ENCODE peak calls at places on chromosomes 11 and 22, in six cellular contexts. One of them, this sample, is unnamed.

GRCh38 chr11:13278620-13279486 is 1.3 kb downstream of the BMAL1 start:
- DNase-seq in GM23338: peak; percentile 60
- DNase-seq in astrocyte of the cerebellum: no peak
- DNase-seq in IMR-90: no peak
- DNase-seq in CD8-positive, alpha-beta T cell: no peak
- DNase-seq in lower leg skin: no peak
- DNase-seq in this sample: no peak

GRCh38 chr22:44493206-44493605 is 4.8 kb downstream of the RTL6 start:
- DNase-seq in GM23338: no peak
- DNase-seq in astrocyte of the cerebellum: no peak
- DNase-seq in IMR-90: no peak
- DNase-seq in CD8-positive, alpha-beta T cell: no peak
- DNase-seq in lower leg skin: no peak
- DNase-seq in this sample: no peak

GRCh38 chr22:47203554-47203991 is 441.1 kb downstream of the TBC1D22A start:
- DNase-seq in GM23338: no peak
- DNase-seq in astrocyte of the cerebellum: no peak
- DNase-seq in IMR-90: no peak
- DNase-seq in CD8-positive, alpha-beta T cell: no peak
- DNase-seq in lower leg skin: no peak
- DNase-seq in this sample: no peak

GRCh38 chr22:38305481-38306448 is 11.5 kb downstream of the CSNK1E start:
- DNase-seq in GM23338: peak; percentile 84
- DNase-seq in astrocyte of the cerebellum: no peak
- DNase-seq in IMR-90: peak; percentile 54
- DNase-seq in CD8-positive, alpha-beta T cell: no peak
- DNase-seq in lower leg skin: no peak
- DNase-seq in this sample: no peak

GRCh38 chr11:8863838-8864237 is 47.2 kb upstream of the AKIP1 start:
- DNase-seq in GM23338: no peak
- DNase-seq in astrocyte of the cerebellum: no peak
- DNase-seq in IMR-90: peak; percentile 78
- DNase-seq in CD8-positive, alpha-beta T cell: no peak
- DNase-seq in lower leg skin: no peak
- DNase-seq in this sample: no peak

GRCh38 chr11:14687943-14688627 is 44.5 kb downstream of the PDE3B start:
- DNase-seq in GM23338: no peak
- DNase-seq in astrocyte of the cerebellum: no peak
- DNase-seq in IMR-90: no peak
- DNase-seq in CD8-positive, alpha-beta T cell: no peak
- DNase-seq in lower leg skin: no peak
- DNase-seq in this sample: no peak

GRCh38 chr22:49966041-49966715 is 5.6 kb downstream of the PIM3 start:
- DNase-seq in GM23338: no peak
- DNase-seq in astrocyte of the cerebellum: no peak
- DNase-seq in IMR-90: no peak
- DNase-seq in CD8-positive, alpha-beta T cell: no peak
- DNase-seq in lower leg skin: no peak
- DNase-seq in this sample: no peak

GRCh38 chr22:46007848-46008261 is 30.9 kb upstream of the WNT7B start:
- DNase-seq in GM23338: no peak
- DNase-seq in astrocyte of the cerebellum: peak; percentile 80
- DNase-seq in IMR-90: peak; percentile 87
- DNase-seq in CD8-positive, alpha-beta T cell: no peak
- DNase-seq in lower leg skin: peak; percentile 79
- DNase-seq in this sample: peak; percentile 60

GRCh38 chr11:109939176-109939810 is 153.9 kb upstream of the ZC3H12C start:
- DNase-seq in GM23338: peak; percentile 80
- DNase-seq in astrocyte of the cerebellum: peak; percentile 84
- DNase-seq in IMR-90: peak; percentile 84
- DNase-seq in CD8-positive, alpha-beta T cell: no peak
- DNase-seq in lower leg skin: peak; percentile 39
- DNase-seq in this sample: peak; percentile 44

GRCh38 chr11:1073261-1073724 is 1.4 kb upstream of the MUC2 start:
- DNase-seq in GM23338: no peak
- DNase-seq in astrocyte of the cerebellum: no peak
- DNase-seq in IMR-90: peak; percentile 46
- DNase-seq in CD8-positive, alpha-beta T cell: no peak
- DNase-seq in lower leg skin: peak; percentile 42
- DNase-seq in this sample: peak; percentile 4

GRCh38 chr22:17921871-17922821 is 102.2 kb downstream of the MICAL3 start:
- DNase-seq in GM23338: peak; percentile 95
- DNase-seq in astrocyte of the cerebellum: no peak
- DNase-seq in IMR-90: no peak
- DNase-seq in CD8-positive, alpha-beta T cell: no peak
- DNase-seq in lower leg skin: no peak
- DNase-seq in this sample: no peak

GRCh38 chr11:70468256-70469230 is 70.2 kb downstream of the CTTN start:
- DNase-seq in GM23338: peak; percentile 45
- DNase-seq in astrocyte of the cerebellum: no peak
- DNase-seq in IMR-90: no peak
- DNase-seq in CD8-positive, alpha-beta T cell: no peak
- DNase-seq in lower leg skin: no peak
- DNase-seq in this sample: no peak

GRCh38 chr11:9677951-9678350 is 14.1 kb downstream of the SWAP70 start:
- DNase-seq in GM23338: no peak
- DNase-seq in astrocyte of the cerebellum: no peak
- DNase-seq in IMR-90: no peak
- DNase-seq in CD8-positive, alpha-beta T cell: no peak
- DNase-seq in lower leg skin: no peak
- DNase-seq in this sample: no peak

GRCh38 chr11:3022300-3022967 is 30.3 kb upstream of the NAP1L4 start:
- DNase-seq in GM23338: no peak
- DNase-seq in astrocyte of the cerebellum: peak; percentile 26
- DNase-seq in IMR-90: peak; percentile 73
- DNase-seq in CD8-positive, alpha-beta T cell: no peak
- DNase-seq in lower leg skin: no peak
- DNase-seq in this sample: no peak

GRCh38 chr22:35392357-35392756 is 7.6 kb upstream of the MCM5 start:
- DNase-seq in GM23338: no peak
- DNase-seq in astrocyte of the cerebellum: no peak
- DNase-seq in IMR-90: no peak
- DNase-seq in CD8-positive, alpha-beta T cell: no peak
- DNase-seq in lower leg skin: no peak
- DNase-seq in this sample: no peak

DNA sequence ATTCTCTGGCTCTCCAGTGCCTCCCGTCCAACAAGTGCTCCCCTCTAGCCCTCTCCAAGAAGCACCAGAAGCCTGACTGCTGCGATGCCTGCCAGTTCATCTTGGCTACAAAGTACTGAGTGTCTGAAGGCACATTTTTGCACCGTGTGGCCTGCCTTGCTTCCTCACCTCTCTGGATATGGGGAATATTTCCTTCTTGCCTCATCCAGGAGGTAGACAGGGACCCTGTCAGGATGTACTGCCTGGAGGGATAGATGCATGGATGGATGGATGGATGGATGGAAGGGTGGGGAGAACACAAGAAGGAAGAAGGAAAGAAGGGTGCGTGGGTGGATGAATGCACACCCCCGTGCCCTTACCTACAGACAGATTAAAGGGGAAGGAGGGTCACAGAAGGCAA is 27.6 kb downstream of the KCTD17 start:
- DNase-seq in GM23338: no peak
- DNase-seq in astrocyte of the cerebellum: no peak
- DNase-seq in IMR-90: no peak
- DNase-seq in CD8-positive, alpha-beta T cell: no peak
- DNase-seq in lower leg skin: no peak
- DNase-seq in this sample: no peak
- H3K4me3 ChIP-seq in GM23338: no peak overlapping the region
- H3K4me3 ChIP-seq in astrocyte of the cerebellum: no peak overlapping the region
- H3K4me3 ChIP-seq in IMR-90: no peak overlapping the region
- H3K4me3 ChIP-seq in CD8-positive, alpha-beta T cell: no peak overlapping the region
- H3K4me3 ChIP-seq in lower leg skin: no peak overlapping the region
- H3K4me3 ChIP-seq in this sample: no peak overlapping the region

DNA sequence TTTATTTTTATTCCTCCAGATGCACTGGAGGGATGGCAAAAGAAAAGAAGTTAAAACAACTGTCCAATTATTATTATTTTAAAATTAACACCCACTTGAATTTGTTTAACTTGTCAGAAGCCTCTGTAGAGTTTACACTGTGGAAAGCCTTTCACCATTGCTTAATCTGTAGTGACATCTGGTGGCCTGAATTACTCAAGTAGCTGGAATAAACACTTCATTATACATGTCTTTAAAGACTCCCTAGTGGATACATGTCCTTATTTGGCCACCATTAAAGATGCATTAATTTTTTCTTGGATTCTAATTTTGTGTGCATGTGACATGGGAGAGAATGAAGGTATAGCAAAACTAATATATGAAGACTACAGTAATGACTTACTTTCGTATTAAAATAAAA is 1496.5 kb downstream of the FAM181B start:
- DNase-seq in GM23338: peak; percentile 74
- DNase-seq in astrocyte of the cerebellum: peak; percentile 49
- DNase-seq in IMR-90: peak; percentile 4
- DNase-seq in CD8-positive, alpha-beta T cell: no peak
- DNase-seq in lower leg skin: no peak
- DNase-seq in this sample: no peak
- TF ChIP-seq CTCF in GM23338: peak; percentile 86
- TF ChIP-seq CTCF in astrocyte of the cerebellum: peak; percentile 33
- TF ChIP-seq CTCF in IMR-90: peak; percentile 29
- TF ChIP-seq CTCF in CD8-positive, alpha-beta T cell: no peak
- TF ChIP-seq CTCF in lower leg skin: no peak
- TF ChIP-seq CTCF in this sample: no peak

DNA sequence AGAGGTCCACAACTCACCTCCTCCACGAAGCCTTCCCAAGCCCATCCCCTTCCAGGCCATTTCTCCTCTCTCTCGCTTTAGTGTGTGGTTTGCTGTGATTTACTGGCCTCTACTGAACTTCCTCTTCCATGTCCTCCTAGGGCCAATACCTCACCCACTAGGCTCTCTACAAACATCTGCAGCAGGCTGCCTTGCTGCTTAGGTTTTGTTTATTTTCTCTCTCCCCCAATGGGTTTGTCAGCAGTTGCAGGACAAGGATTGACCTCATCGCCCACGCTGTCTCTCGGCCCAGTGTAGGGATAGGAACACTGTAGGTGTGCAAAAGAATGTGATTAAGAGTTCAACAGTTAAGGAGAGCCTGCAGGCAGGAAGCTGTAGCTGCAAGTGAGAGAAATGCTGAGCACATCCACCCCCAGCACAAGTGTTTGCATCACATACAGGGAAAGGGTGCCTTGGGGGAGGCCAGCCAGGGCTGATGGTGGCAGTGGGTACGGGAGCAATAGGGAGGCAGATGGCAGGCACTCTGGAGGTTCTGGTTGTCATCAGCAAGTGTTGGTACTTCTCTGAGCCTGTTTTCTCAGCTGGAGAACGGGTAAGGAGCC is 1.4 kb downstream of the PC start:
- DNase-seq in GM23338: peak; percentile 52
- DNase-seq in astrocyte of the cerebellum: no peak
- DNase-seq in IMR-90: peak; percentile 97
- DNase-seq in CD8-positive, alpha-beta T cell: no peak
- DNase-seq in lower leg skin: no peak
- DNase-seq in this sample: peak; percentile 68
- H3K4me3 ChIP-seq in GM23338: peak overlapping the region; percentile 75
- H3K4me3 ChIP-seq in astrocyte of the cerebellum: peak overlapping the region; percentile 64
- H3K4me3 ChIP-seq in IMR-90: no peak overlapping the region
- H3K4me3 ChIP-seq in CD8-positive, alpha-beta T cell: no peak overlapping the region
- H3K4me3 ChIP-seq in lower leg skin: no peak overlapping the region
- H3K4me3 ChIP-seq in this sample: no peak overlapping the region

DNA sequence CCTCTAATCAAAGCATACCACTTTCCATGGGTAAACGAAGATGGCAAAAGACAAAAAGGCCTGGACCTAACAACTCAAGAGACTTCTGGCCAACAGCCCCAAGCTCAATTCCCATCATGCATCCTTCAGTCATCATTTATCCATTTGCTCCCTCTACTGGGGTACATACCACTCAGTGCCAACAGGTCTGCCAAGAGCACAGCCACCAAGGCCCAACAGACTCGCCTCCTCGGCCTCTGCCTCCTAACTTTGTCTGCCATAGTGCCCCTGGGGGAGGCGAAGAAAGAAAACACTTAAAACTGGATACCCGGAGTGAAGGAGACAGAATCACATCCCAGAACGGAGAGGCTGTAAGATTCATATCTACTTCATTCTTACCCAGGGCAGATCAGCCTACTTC is 1.1 kb downstream of the HYOU1 start:
- DNase-seq in GM23338: peak; percentile 22
- DNase-seq in astrocyte of the cerebellum: no peak
- DNase-seq in IMR-90: peak; percentile 37
- DNase-seq in CD8-positive, alpha-beta T cell: no peak
- DNase-seq in lower leg skin: no peak
- DNase-seq in this sample: no peak
- TF ChIP-seq CTCF in GM23338: no peak
- TF ChIP-seq CTCF in astrocyte of the cerebellum: no peak
- TF ChIP-seq CTCF in IMR-90: peak; percentile 17
- TF ChIP-seq CTCF in CD8-positive, alpha-beta T cell: no peak
- TF ChIP-seq CTCF in lower leg skin: no peak
- TF ChIP-seq CTCF in this sample: peak; percentile 29

GRCh38 chr22:29314537-29315285 is 786 bp downstream of the RASL10A start:
- DNase-seq in GM23338: peak; percentile 64
- DNase-seq in astrocyte of the cerebellum: no peak
- DNase-seq in IMR-90: no peak
- DNase-seq in CD8-positive, alpha-beta T cell: no peak
- DNase-seq in lower leg skin: no peak
- DNase-seq in this sample: no peak

GRCh38 chr22:29313126-29314071 is 2.1 kb downstream of the RASL10A start:
- DNase-seq in GM23338: peak; percentile 89
- DNase-seq in astrocyte of the cerebellum: no peak
- DNase-seq in IMR-90: no peak
- DNase-seq in CD8-positive, alpha-beta T cell: no peak
- DNase-seq in lower leg skin: no peak
- DNase-seq in this sample: no peak

GRCh38 chr22:29314074-29314473 is 1.4 kb downstream of the RASL10A start:
- DNase-seq in GM23338: no peak
- DNase-seq in astrocyte of the cerebellum: no peak
- DNase-seq in IMR-90: no peak
- DNase-seq in CD8-positive, alpha-beta T cell: no peak
- DNase-seq in lower leg skin: no peak
- DNase-seq in this sample: no peak

GRCh38 chr22:29316429-29316828 is 932 bp upstream of the RASL10A start:
- DNase-seq in GM23338: peak; percentile 30
- DNase-seq in astrocyte of the cerebellum: no peak
- DNase-seq in IMR-90: no peak
- DNase-seq in CD8-positive, alpha-beta T cell: no peak
- DNase-seq in lower leg skin: no peak
- DNase-seq in this sample: no peak

GRCh38 chr22:29315286-29316195 is at the start of gene RASL10A:
- DNase-seq in GM23338: peak; percentile 64
- DNase-seq in astrocyte of the cerebellum: no peak
- DNase-seq in IMR-90: no peak
- DNase-seq in CD8-positive, alpha-beta T cell: no peak
- DNase-seq in lower leg skin: no peak
- DNase-seq in this sample: no peak
- H3K4me3 ChIP-seq in GM23338: peak within 1 kb of the TSS; percentile 61
- H3K4me3 ChIP-seq in astrocyte of the cerebellum: peak within 1 kb of the TSS; percentile 5
- H3K4me3 ChIP-seq in IMR-90: peak within 1 kb of the TSS; percentile 12
- H3K4me3 ChIP-seq in CD8-positive, alpha-beta T cell: no peak within 1 kb of the TSS
- H3K4me3 ChIP-seq in lower leg skin: peak within 1 kb of the TSS; percentile 32
- H3K4me3 ChIP-seq in this sample: no peak within 1 kb of the TSS

GRCh38 chr11:7512525-7513209 is 1.1 kb upstream of the PPFIBP2 start:
- DNase-seq in GM23338: peak; percentile 10
- DNase-seq in astrocyte of the cerebellum: peak; percentile 9
- DNase-seq in IMR-90: no peak
- DNase-seq in CD8-positive, alpha-beta T cell: no peak
- DNase-seq in lower leg skin: peak; percentile 75
- DNase-seq in this sample: no peak
- TF ChIP-seq CTCF in GM23338: no peak
- TF ChIP-seq CTCF in astrocyte of the cerebellum: no peak
- TF ChIP-seq CTCF in IMR-90: no peak
- TF ChIP-seq CTCF in CD8-positive, alpha-beta T cell: no peak
- TF ChIP-seq CTCF in lower leg skin: no peak
- TF ChIP-seq CTCF in this sample: no peak

This sample was measured in HFF-Myc.